ENCODE peak calls at places on chromosomes 12 and 14, in seven cellular contexts. G, D, Y, M, F, U and B are unnamed samples.

GRCh38 chr12:67410667-67411067 is 141.5 kb downstream of the CAND1 start:
- DNase-seq in G (no peak), D (no peak), Y (peak; percentile 25), M (no peak), F (no peak), U (peak; percentile 66), B (no peak)

GRCh38 chr14:57244103-57244502 is 24.6 kb downstream of the EXOC5 start:
- DNase-seq in G (no peak), D (no peak), Y (peak; percentile 79), M (no peak), F (no peak), U (no peak), B (no peak)

GRCh38 chr12:62426095-62426488 is 40.5 kb upstream of the MON2 start:
- DNase-seq in G (no peak), D (no peak), Y (peak; percentile 15), M (no peak), F (no peak), U (no peak), B (no peak)

GRCh38 chr14:75826599-75826998 is 155.2 kb downstream of the TGFB3 start:
- DNase-seq in G (no peak), D (no peak), Y (peak; percentile 69), M (no peak), F (no peak), U (no peak), B (no peak)

GRCh38 chr14:68444449-68445168 is 348.3 kb downstream of the ZFP36L1 start:
- DNase-seq in G (no peak), D (no peak), Y (peak; percentile 59), M (no peak), F (peak; percentile 31), U (peak; percentile 80), B (peak; percentile 75)

GRCh38 chr12:120836119-120836684 is 68.0 kb downstream of the SPPL3 start:
- DNase-seq in G (no peak), D (no peak), Y (no peak), M (no peak), F (no peak), U (peak; percentile 24), B (no peak)

GRCh38 chr14:32627545-32628298 is 298.6 kb downstream of the AKAP6 start:
- DNase-seq in G (no peak), D (no peak), Y (no peak), M (peak; percentile 61), F (no peak), U (no peak), B (no peak)

GRCh38 chr12:15752780-15753179 is 36.4 kb downstream of the EPS8 start:
- DNase-seq in G (no peak), D (no peak), Y (peak; percentile 76), M (no peak), F (no peak), U (no peak), B (no peak)

GRCh38 chr12:13472690-13473089 is 276.2 kb downstream of the EMP1 start:
- DNase-seq in G (no peak), D (no peak), Y (peak; percentile 70), M (no peak), F (no peak), U (no peak), B (no peak)

GRCh38 chr14:23147676-23148075 is 28.6 kb upstream of the CEBPE start:
- DNase-seq in G (no peak), D (no peak), Y (peak; percentile 64), M (no peak), F (peak; percentile 68), U (peak; percentile 64), B (no peak)
- H3K36me3 ChIP-seq in G (no peaks in the 10 kb centered on the region), D (no peaks in the 10 kb centered on the region), Y (no peaks in the 10 kb centered on the region), M (no peaks in the 10 kb centered on the region), F (no peaks in the 10 kb centered on the region), U (no peaks in the 10 kb centered on the region), B (no peaks in the 10 kb centered on the region)

GRCh38 chr12:3076730-3077571 is at the start of gene TSPAN9:
- DNase-seq in G (peak; percentile 66), D (peak; percentile 78), Y (peak; percentile 82), M (peak; percentile 86), F (peak; percentile 87), U (peak; percentile 90), B (peak; percentile 93)
- H3K27ac ChIP-seq in G (peak within 1 kb of the TSS; percentile 89), D (peak within 1 kb of the TSS; percentile 92), Y (peak within 1 kb of the TSS; percentile 11), M (peak within 1 kb of the TSS; percentile 60), F (peak within 1 kb of the TSS; percentile 85), U (peak within 1 kb of the TSS; percentile 93), B (peak within 1 kb of the TSS; percentile 78)

GRCh38 chr14:60654303-60654925 is 5.1 kb upstream of the SIX1 start:
- DNase-seq in G (no peak), D (no peak), Y (peak; percentile 68), M (no peak), F (no peak), U (no peak), B (no peak)

GRCh38 chr14:60653709-60654161 is 4.5 kb upstream of the SIX1 start:
- DNase-seq in G (no peak), D (no peak), Y (no peak), M (no peak), F (no peak), U (no peak), B (no peak)

GRCh38 chr14:60655898-60656754 is 6.8 kb upstream of the SIX1 start:
- DNase-seq in G (no peak), D (no peak), Y (no peak), M (no peak), F (no peak), U (no peak), B (no peak)

GRCh38 chr14:60656755-60657608 is 7.7 kb upstream of the SIX1 start:
- DNase-seq in G (no peak), D (no peak), Y (peak; percentile 83), M (peak; percentile 73), F (no peak), U (peak; percentile 63), B (peak; percentile 69)

DNA sequence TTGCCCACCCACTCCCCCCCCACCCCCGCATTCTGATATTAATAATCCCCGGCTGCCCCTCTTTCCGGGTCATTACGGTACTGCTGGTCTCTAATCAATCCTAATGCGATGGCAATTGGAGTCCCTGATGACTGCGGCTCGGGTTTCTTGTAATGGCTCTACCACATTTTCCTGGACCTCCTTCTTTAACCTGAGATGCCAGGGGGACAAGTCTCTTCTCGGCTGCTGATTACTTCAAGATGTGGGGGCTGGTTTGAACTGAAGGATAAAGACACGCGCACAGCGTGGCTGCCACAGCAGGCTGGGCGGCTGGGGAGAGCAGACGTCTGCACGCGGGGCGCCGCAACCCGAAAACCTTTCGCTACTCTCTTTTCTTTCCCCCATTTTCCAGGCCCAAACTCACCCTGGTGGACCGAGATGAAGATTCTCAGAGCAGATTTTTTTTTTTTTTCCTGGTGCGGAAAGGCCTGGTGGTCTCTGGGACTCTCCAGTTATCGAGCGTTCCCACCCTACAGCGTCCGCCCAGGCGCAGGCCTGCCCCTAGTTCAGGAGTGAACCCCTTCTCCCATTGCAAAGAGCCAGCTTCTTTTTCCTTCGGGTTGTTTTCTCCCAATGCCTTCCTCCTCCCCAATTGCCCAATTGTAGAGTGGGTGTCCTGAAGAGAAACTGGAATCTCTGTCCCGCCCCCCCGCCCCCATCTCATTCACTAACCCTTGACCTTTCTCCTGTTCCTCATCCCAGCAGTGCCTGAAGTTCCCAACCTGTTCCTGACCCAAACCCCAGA is 6.0 kb upstream of the SIX1 start:
- DNase-seq in G (no peak), D (no peak), Y (no peak), M (no peak), F (no peak), U (no peak), B (no peak)
- H3K4me3 ChIP-seq in G (no peak overlapping the region), D (no peak overlapping the region), Y (no peak overlapping the region), M (peak overlapping the region; percentile 11), F (no peak overlapping the region), U (no peak overlapping the region), B (no peak overlapping the region)

DNA sequence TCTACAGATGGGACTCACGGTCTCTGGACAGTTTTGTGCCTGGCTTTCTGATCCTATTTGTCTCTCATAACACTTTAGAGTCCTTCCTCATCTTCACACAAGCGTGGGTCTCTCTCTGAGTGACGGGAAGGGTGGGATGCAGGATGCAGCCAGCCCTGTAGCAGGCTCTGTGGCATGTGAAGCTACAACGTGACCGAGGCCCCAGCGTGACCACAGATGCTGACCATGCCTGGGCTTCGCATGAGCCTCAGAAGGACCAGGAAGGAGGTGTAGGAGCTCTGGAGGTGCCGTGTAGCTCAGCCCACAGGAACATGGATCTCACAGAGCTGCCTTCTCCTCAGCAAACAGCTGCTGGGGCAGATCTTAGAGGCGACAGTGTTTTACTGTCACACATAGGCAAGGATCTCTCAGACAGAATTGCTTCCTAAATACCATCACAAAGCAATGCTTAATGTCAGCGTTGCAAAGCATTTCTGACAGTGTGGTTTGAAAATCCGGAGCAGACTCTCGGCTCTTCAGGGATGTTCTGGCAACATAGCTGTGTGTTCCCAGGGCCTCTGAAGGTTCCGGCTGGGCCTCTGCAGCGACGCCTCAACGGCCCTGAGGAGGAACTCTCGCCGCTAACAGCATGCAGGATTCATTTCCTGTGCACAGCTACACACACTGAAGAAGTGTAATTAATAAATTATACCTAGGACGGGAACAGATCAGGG is 21.9 kb downstream of the ANKLE2 start:
- DNase-seq in G (no peak), D (no peak), Y (no peak), M (no peak), F (no peak), U (no peak), B (no peak)
- H3K36me3 ChIP-seq in G (peaks cover 82% of the 10 kb centered on the region), D (peaks cover 20% of the 10 kb centered on the region), Y (peaks cover 77% of the 10 kb centered on the region), M (peaks cover 66% of the 10 kb centered on the region), F (peaks cover 97% of the 10 kb centered on the region), U (peaks cover 47% of the 10 kb centered on the region), B (peaks cover 11% of the 10 kb centered on the region)